ENCODE peak calls at places on chromosomes 11 and 22, in six cellular contexts. B is AG10803, V is GM10248, A is WTC11, Z is colonic mucosa, U is Peyer's patch. G is an unnamed sample.

GRCh38 chr11:44899959-44900358 is 50.7 kb downstream of the TP53I11 start:
- DNase-seq in U (no peak), V (no peak), A (peak), Z (no peak), B (peak), G (peak)

GRCh38 chr22:42365337-42365865 is 66.8 kb downstream of the NFAM1 start:
- DNase-seq in V (no peak), U (no peak), Z (no peak), B (no peak), A (peak), G (no peak)

GRCh38 chr11:27716850-27717249 is 16.6 kb upstream of the BDNF start:
- DNase-seq in V (no peak), Z (no peak), U (no peak), B (peak), A (no peak), G (no peak)

GRCh38 chr11:118338637-118339061 is 3.9 kb downstream of the CD3D start:
- DNase-seq in U (peak), V (peak), A (no peak), Z (peak), B (no peak), G (no peak)

GRCh38 chr11:111941963-111942362 is 4.8 kb downstream of the DIXDC1 start:
- DNase-seq in A (no peak), V (no peak), U (no peak), Z (no peak), B (no peak), G (no peak)

GRCh38 chr11:133162228-133162627 is 370.1 kb downstream of the OPCML start:
- DNase-seq in V (no peak), A (no peak), U (no peak), B (no peak), Z (peak), G (no peak)

GRCh38 chr11:66988238-66988637 is 13.1 kb downstream of the C11orf86 start:
- DNase-seq in A (no peak), Z (no peak), B (no peak), V (no peak), U (no peak), G (no peak)

GRCh38 chr22:23068832-23069385 is 1.4 kb upstream of the GNAZ start:
- DNase-seq in U (no peak), B (no peak), Z (no peak), A (peak), V (no peak), G (no peak)

GRCh38 chr11:69730500-69730899 is 26.7 kb upstream of the FGF19 start:
- DNase-seq in V (no peak), U (no peak), B (no peak), Z (no peak), A (no peak), G (no peak)

GRCh38 chr11:112229746-112230433 is 3.7 kb downstream of the PTS start:
- DNase-seq in A (no peak), V (no peak), B (peak), Z (no peak), U (no peak), G (no peak)

GRCh38 chr11:69317401-69318092 is 23.6 kb downstream of the MYEOV start:
- DNase-seq in B (peak), U (no peak), Z (no peak), A (no peak), V (no peak), G (no peak)

GRCh38 chr22:46262449-46263207 is 515 bp downstream of the PKDREJ start:
- DNase-seq in U (peak), A (peak), Z (peak), V (no peak), B (peak), G (peak)

GRCh38 chr11:19890308-19890707 is 177.7 kb downstream of the NAV2 start:
- DNase-seq in B (peak), Z (no peak), V (no peak), U (no peak), A (no peak), G (no peak)

GRCh38 chr11:4191031-4191571 is 96.5 kb downstream of the RRM1 start:
- DNase-seq in Z (no peak), V (no peak), B (no peak), A (no peak), U (no peak), G (no peak)

GRCh38 chr22:28064941-28065340 is 145.9 kb upstream of the PITPNB start:
- DNase-seq in U (no peak), A (no peak), V (no peak), B (no peak), Z (no peak), G (no peak)

GRCh38 chr11:119701591-119702260 is 27.3 kb downstream of the NECTIN1 start:
- DNase-seq in A (no peak), B (no peak), Z (no peak), U (no peak), V (no peak), G (no peak)

GRCh38 chr11:72475359-72475758 is 41.0 kb upstream of the CLPB start:
- DNase-seq in V (no peak), A (no peak), B (no peak), U (no peak), Z (no peak), G (no peak)

GRCh38 chr11:110092577-110093406 is at the start of gene ZC3H12C:
- DNase-seq in A (peak), U (peak), B (peak), Z (peak), V (peak), G (peak)

GRCh38 chr11:72721689-72722049 is 30.5 kb downstream of the ARAP1 start:
- DNase-seq in Z (peak), A (no peak), U (no peak), V (no peak), B (no peak), G (no peak)

GRCh38 chr11:116529681-116530080 is 243.1 kb downstream of the BUD13 start:
- DNase-seq in B (no peak), Z (no peak), V (no peak), U (no peak), A (no peak), G (no peak)

GRCh38 chr11:73217131-73217809 is 811 bp upstream of the P2RY2 start:
- DNase-seq in U (no peak), B (no peak), A (no peak), V (no peak), Z (no peak), G (no peak)

GRCh38 chr11:132177106-132177505 is 806.7 kb downstream of the NTM start:
- DNase-seq in B (peak), A (no peak), Z (no peak), U (no peak), V (no peak), G (peak)

GRCh38 chr11:15101072-15101701 is 13.5 kb upstream of the INSC start:
- DNase-seq in U (peak), A (peak), V (peak), B (peak), Z (peak), G (peak)

GRCh38 chr11:45556851-45557707 is 108.3 kb downstream of the CHST1 start:
- DNase-seq in B (no peak), V (no peak), A (no peak), Z (no peak), U (no peak), G (no peak)

GRCh38 chr22:22569218-22569617 is 10.2 kb upstream of the PRAME start:
- DNase-seq in V (no peak), U (no peak), B (no peak), Z (no peak), A (no peak), G (no peak)

GRCh38 chr11:74992852-74993251 is 4.1 kb downstream of the NEU3 start:
- DNase-seq in U (no peak), V (peak), Z (no peak), A (no peak), B (no peak), G (no peak)

GRCh38 chr22:47174671-47175111 is 412.2 kb downstream of the TBC1D22A start:
- DNase-seq in A (peak), U (no peak), V (no peak), Z (no peak), B (no peak), G (no peak)

GRCh38 chr11:87290304-87290922 is 252.7 kb downstream of the TMEM135 start:
- DNase-seq in U (no peak), V (peak), A (no peak), Z (no peak), B (peak), G (no peak)

GRCh38 chr11:83480811-83481210 is 194.6 kb upstream of the CCDC90B start:
- DNase-seq in U (no peak), B (no peak), A (no peak), Z (no peak), V (no peak), G (no peak)

GRCh38 chr11:64996327-64996709 is 453 bp downstream of the BATF2 start:
- DNase-seq in U (no peak), A (no peak), V (no peak), B (no peak), Z (no peak), G (no peak)

GRCh38 chr11:64998690-64999431 is 2.1 kb upstream of the BATF2 start:
- DNase-seq in A (no peak), U (no peak), V (no peak), B (no peak), Z (peak), G (no peak)

GRCh38 chr11:64998141-64998540 is 1.4 kb upstream of the BATF2 start:
- DNase-seq in A (no peak), Z (peak), B (no peak), U (no peak), V (no peak), G (no peak)

GRCh38 chr11:64994318-64994717 is 2.5 kb downstream of the BATF2 start:
- DNase-seq in U (no peak), A (no peak), B (no peak), V (no peak), Z (no peak), G (no peak)

GRCh38 chr11:64996710-64997380 is at the start of gene BATF2:
- DNase-seq in A (peak), U (peak), B (peak), V (peak), Z (peak), G (peak)
- TF ChIP-seq CTCF in A (no peak), U (peak), B (peak), V (peak), Z (peak), G (peak)

GRCh38 chr11:60872124-60872951 is 5.0 kb downstream of the ZP1 start:
- DNase-seq in B (peak), V (no peak), Z (peak), U (no peak), A (no peak), G (no peak)

GRCh38 chr11:60870276-60870675 is 2.9 kb downstream of the ZP1 start:
- DNase-seq in U (no peak), V (no peak), A (no peak), B (no peak), Z (no peak), G (no peak)

GRCh38 chr11:60871378-60872061 is 4.2 kb downstream of the ZP1 start:
- DNase-seq in V (no peak), A (no peak), Z (no peak), U (no peak), B (peak), G (no peak)

GRCh38 chr11:60869451-60869825 is 2.1 kb downstream of the ZP1 start:
- DNase-seq in Z (no peak), B (no peak), A (no peak), V (no peak), U (no peak), G (no peak)

DNA sequence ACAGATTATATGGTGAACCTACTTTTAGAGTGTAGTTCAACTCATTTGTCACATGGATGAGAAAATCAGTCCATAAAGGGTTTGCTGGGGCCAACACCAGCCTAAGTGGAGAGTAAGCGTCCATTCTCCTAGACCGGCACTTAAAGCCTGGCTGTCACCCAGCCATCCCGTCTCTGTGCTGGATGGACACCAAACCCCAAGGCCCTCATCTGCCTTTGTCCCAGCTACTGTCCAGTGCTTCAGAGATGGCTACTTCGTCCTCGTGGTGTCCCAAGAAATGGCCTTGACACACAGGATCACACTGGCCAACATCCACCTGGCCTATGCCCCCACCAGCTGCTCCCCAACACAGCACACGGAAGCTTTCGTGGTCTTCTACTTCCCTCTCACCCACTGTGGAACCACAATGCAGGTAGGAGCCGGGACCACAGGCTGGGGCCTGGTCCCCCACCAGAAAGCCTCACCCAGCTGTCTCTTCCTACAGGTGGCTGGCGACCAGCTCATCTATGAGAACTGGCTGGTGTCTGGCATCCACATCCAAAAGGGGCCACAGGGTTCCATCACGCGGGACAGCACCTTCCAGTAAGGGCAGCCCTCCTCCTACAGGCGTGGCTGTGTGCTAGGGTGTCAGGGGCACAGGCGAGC is 3.5 kb downstream of the ZP1 start:
- DNase-seq in V (no peak), A (no peak), B (no peak), Z (no peak), U (no peak), G (no peak)
- TF ChIP-seq CTCF in V (no peak), A (no peak), B (no peak), Z (no peak), U (no peak), G (no peak)

GRCh38 chr22:39148727-39149535 is 3.5 kb downstream of the CBX7 start:
- DNase-seq in A (peak), B (no peak), Z (peak), U (peak), V (peak), G (no peak)

GRCh38 chr22:39150848-39151215 is 1.6 kb downstream of the CBX7 start:
- DNase-seq in U (no peak), A (no peak), B (no peak), V (no peak), Z (no peak), G (no peak)

GRCh38 chr22:39152024-39152510 is 413 bp downstream of the CBX7 start:
- DNase-seq in Z (no peak), V (no peak), B (no peak), A (no peak), U (no peak), G (no peak)

GRCh38 chr22:39151329-39151975 is 1.0 kb downstream of the CBX7 start:
- DNase-seq in Z (no peak), V (no peak), A (no peak), U (no peak), B (no peak), G (no peak)

GRCh38 chr22:39149915-39150847 is 2.3 kb downstream of the CBX7 start:
- DNase-seq in B (no peak), U (no peak), Z (no peak), A (peak), V (no peak), G (no peak)
- TF ChIP-seq CTCF in B (no peak), U (no peak), Z (no peak), A (no peak), V (no peak), G (no peak)

DNA sequence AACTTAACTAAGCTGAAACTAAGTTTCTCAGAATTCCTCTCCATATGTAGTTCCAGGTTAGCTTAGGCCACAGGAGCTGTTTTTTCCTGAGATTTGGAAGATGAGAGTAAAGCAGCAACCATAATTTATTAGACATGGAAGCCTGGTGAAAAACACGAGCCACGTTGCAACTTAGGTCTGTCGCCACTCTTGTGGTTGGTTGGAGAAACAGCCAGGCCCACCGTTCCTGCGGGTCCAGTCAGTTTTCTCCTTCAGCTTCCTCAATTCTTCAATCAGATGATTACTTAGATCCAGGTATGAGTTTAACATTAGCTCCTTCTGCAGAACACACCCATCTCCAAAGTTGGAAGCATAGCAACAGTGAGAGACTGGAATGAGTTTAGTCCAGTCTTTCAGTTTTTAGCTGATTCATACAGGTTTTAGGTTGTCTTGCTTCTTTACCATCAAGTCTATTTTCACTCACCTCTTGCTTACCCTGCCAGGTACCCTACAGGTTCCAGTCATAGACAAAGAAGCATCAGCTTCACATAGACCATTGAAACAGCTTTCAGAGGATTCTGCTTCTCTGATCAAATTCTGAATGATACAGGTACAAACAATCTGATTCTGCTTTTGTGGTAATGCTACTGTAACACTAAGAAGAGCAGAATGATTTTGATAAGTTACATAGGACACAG is 18.6 kb downstream of the CASP12 start:
- DNase-seq in B (no peak), U (no peak), V (no peak), Z (no peak), A (no peak), G (no peak)
- TF ChIP-seq CTCF in B (no peak), U (no peak), V (no peak), Z (no peak), A (no peak), G (peak)

GRCh38 chr22:39429186-39429585 is 27.6 kb upstream of the MGAT3 start:
- DNase-seq in B (no peak), Z (no peak), U (no peak), A (no peak), V (no peak), G (no peak)
- TF ChIP-seq CTCF in B (no peak), Z (no peak), U (no peak), A (no peak), V (no peak), G (no peak)

DNA sequence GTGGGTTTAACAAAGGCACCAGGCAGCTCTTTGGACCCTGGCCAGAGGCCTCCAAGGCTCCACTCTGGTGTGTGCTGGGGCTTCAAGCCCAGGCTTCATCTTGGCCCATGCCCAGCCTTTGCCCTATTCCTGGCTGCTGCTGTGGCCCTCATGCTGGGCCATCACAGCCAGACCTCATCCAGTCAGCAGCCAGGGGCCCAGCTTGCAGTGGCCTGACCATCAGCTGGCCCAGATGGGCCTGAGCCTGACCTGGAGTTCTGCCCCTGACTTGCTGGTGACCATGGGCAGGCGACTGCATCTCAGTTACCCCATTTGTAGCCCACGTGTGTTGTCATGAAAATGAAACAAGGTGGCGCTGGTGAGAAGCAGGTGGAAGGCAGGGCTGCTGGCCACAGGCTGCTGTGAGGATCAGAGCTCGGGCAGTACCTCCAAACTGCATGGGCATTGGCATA is 76.1 kb downstream of the MED15 start:
- DNase-seq in Z (no peak), U (no peak), V (no peak), A (peak), B (no peak), G (no peak)
- TF ChIP-seq CTCF in Z (no peak), U (no peak), V (no peak), A (no peak), B (no peak), G (no peak)

DNA sequence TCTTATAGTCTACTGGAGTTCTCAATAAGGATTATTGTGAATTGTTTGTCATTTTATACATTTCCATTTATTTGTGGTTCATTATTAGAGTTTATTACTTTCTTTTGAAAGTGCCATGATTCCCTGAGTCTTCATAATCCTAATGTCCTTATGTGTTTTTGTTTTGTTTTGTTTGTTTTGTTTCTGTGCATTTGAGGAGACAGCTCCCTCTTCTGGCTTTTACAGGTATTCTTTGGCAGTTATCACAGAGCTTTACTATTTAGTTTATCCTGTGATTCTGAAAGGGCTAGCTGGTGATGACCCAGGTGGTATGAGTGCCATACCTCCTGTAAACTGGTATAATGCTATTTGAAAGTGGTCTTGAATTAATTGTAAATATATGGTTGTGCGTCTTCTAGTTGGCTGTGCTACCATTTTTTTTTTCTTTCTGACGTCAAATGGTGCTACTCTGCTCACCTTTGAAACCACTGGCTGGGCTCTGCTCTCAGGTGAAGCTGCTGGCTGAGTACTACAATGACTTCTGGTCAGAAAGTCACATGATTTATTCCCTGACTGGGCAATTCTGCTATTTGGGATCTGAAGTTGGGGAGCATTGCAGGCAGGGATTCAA is 751.2 kb downstream of the JRKL start:
- DNase-seq in V (peak), Z (no peak), U (no peak), A (no peak), B (no peak), G (no peak)
- TF ChIP-seq CTCF in V (peak), Z (peak), U (no peak), A (peak), B (no peak), G (peak)

GRCh38 chr11:35981581-35981980 is 37.7 kb downstream of the LDLRAD3 start:
- DNase-seq in V (no peak), A (no peak), B (no peak), U (no peak), Z (no peak), G (no peak)
- TF ChIP-seq CTCF in V (no peak), A (no peak), B (no peak), U (no peak), Z (no peak), G (no peak)

GRCh38 chr11:2955896-2956476 is 26.8 kb upstream of the PHLDA2 start:
- DNase-seq in B (no peak), Z (no peak), V (no peak), A (no peak), U (no peak), G (no peak)
- TF ChIP-seq CTCF in B (no peak), Z (no peak), V (no peak), A (no peak), U (no peak), G (no peak)

G was measured in neural crest cell.